ENCODE peak calls at places on chromosomes 13 and 19, in ten cellular contexts. Q is stimulated activated CD8-positive, alpha-beta memory T cell treated with anti-CD3 and anti-CD28 coated beads, Interleukin-15, amount 100 ng/mL, for 4 hours; N is omental fat pad; Z is RWPE1; K is NAMALWA; Y is lung microvascular endothelial cell; V is fibroblast of mammary gland; E is AG04450; P is activated CD4-positive, alpha-beta T cell treated with anti-CD3 and anti-CD28 coated beads for 48 hours; X is Kasumi-1. D is an unnamed sample.
A peak's percentile ranks its signal among the peaks of the same experiment; 100 is the strongest.

GRCh38 chr19:3775374-3775711 is 3.3 kb upstream of the RAX2 start:
- DNase-seq in Q (no peak), N (no peak), Z (no peak), K (no peak), Y (no peak), V (no peak), E (no peak), P (no peak), X (no peak), D (no peak)

GRCh38 chr19:14496849-14497346 is 971 bp upstream of the GIPC1 start:
- DNase-seq in Q (no peak), N (no peak), Z (no peak), K (no peak), Y (no peak), V (no peak), E (no peak), P (no peak), X (no peak), D (no peak)

GRCh38 chr19:5341448-5341820 is 822 bp upstream of the PTPRS start:
- DNase-seq in Q (no peak), N (no peak), Z (no peak), K (no peak), Y (no peak), V (no peak), E (no peak), P (no peak), X (no peak), D (no peak)

GRCh38 chr13:31997641-31998040 is 33.9 kb upstream of the FRY start:
- DNase-seq in Q (no peak), N (no peak), Z (no peak), K (no peak), Y (no peak), V (no peak), E (no peak), P (no peak), X (no peak), D (no peak)

GRCh38 chr19:3830841-3831589 is 37.8 kb downstream of the ZFR2 start:
- DNase-seq in Q (no peak), N (no peak), Z (no peak), K (no peak), Y (no peak), V (no peak), E (no peak), P (no peak), X (no peak), D (no peak)

GRCh38 chr19:661427-662196 is 1.4 kb downstream of the RNF126 start:
- DNase-seq in Q (peak; percentile 49), N (no peak), Z (peak; percentile 31), K (peak; percentile 48), Y (no peak), V (no peak), E (no peak), P (peak; percentile 76), X (peak; percentile 70), D (no peak)

GRCh38 chr13:57878291-57878690 is 246.7 kb downstream of the PCDH17 start:
- DNase-seq in Q (no peak), N (no peak), Z (no peak), K (no peak), Y (no peak), V (no peak), E (no peak), P (no peak), X (no peak), D (no peak)

GRCh38 chr13:41825691-41826090 is 135.2 kb downstream of the VWA8 start:
- DNase-seq in Q (no peak), N (no peak), Z (no peak), K (no peak), Y (no peak), V (peak; percentile 59), E (no peak), P (no peak), X (no peak), D (no peak)

GRCh38 chr13:28493740-28494536 is 990 bp downstream of the FLT1 start:
- DNase-seq in Q (no peak), N (no peak), Z (no peak), K (no peak), Y (peak; percentile 42), V (no peak), E (no peak), P (peak; percentile 16), X (no peak), D (no peak)

GRCh38 chr13:113671066-113672001 is 4.3 kb downstream of the GRK1 start:
- DNase-seq in Q (no peak), N (no peak), Z (no peak), K (no peak), Y (no peak), V (no peak), E (no peak), P (no peak), X (no peak), D (no peak)

GRCh38 chr19:34834513-34834912 is 61.5 kb upstream of the ZNF599 start:
- DNase-seq in Q (no peak), N (no peak), Z (no peak), K (no peak), Y (no peak), V (no peak), E (no peak), P (no peak), X (no peak), D (no peak)

GRCh38 chr19:35349614-35350521 is 2.2 kb downstream of the FFAR1 start:
- DNase-seq in Q (no peak), N (peak; percentile 16), Z (no peak), K (peak; percentile 41), Y (no peak), V (no peak), E (no peak), P (no peak), X (no peak), D (no peak)

GRCh38 chr13:53200075-53200474 is 171.5 kb downstream of the OLFM4 start:
- DNase-seq in Q (no peak), N (no peak), Z (no peak), K (no peak), Y (no peak), V (no peak), E (no peak), P (no peak), X (no peak), D (no peak)

GRCh38 chr13:51585234-51585672 is 991 bp downstream of the WDFY2 start:
- DNase-seq in Q (no peak), N (no peak), Z (no peak), K (peak; percentile 43), Y (peak; percentile 28), V (peak; percentile 28), E (no peak), P (no peak), X (peak; percentile 32), D (no peak)

GRCh38 chr19:33186431-33186830 is 7.7 kb upstream of the LRP3 start:
- DNase-seq in Q (no peak), N (no peak), Z (no peak), K (no peak), Y (no peak), V (no peak), E (no peak), P (no peak), X (peak; percentile 57), D (no peak)

GRCh38 chr19:50534478-50534877 is 20.8 kb upstream of the ASPDH start:
- DNase-seq in Q (no peak), N (no peak), Z (no peak), K (no peak), Y (no peak), V (no peak), E (no peak), P (no peak), X (no peak), D (no peak)